ENCODE peak calls at places on chromosomes 4 and X, in five cellular contexts. Y is aorta; S is activated CD8-positive, alpha-beta T cell treated with anti-CD3 and anti-CD28 coated beads, Interleukin-2, amount 10 ng/mL, durations not matched to agents 7 days and 5 days; K is NCI-H2171; Q is MCF 10A. A is an unnamed sample.

GRCh38 chrX:418927-419729 is 32.4 kb upstream of the PPP2R3B start:
- DNase-seq in S (no peak), K (no peak), Y (peak), Q (no peak), A (no peak)

GRCh38 chr4:80454561-80454960 is 119.0 kb downstream of the CFAP299 start:
- DNase-seq in S (no peak), Y (no peak), Q (no peak), K (no peak), A (no peak)

GRCh38 chr4:87498446-87498900 is 30.7 kb downstream of the SPARCL1 start:
- DNase-seq in Y (no peak), S (no peak), Q (no peak), K (no peak), A (no peak)

GRCh38 chr4:8283631-8284121 is 14.1 kb downstream of the HTRA3 start:
- DNase-seq in K (no peak), Y (peak), Q (no peak), S (no peak), A (no peak)

GRCh38 chrX:24117288-24117687 is 32.2 kb upstream of the ZFX start:
- DNase-seq in S (no peak), Y (no peak), Q (peak), K (peak), A (peak)

GRCh38 chr4:2941138-2942036 is 21.8 kb downstream of the NOP14 start:
- DNase-seq in Q (no peak), K (no peak), Y (no peak), S (no peak), A (no peak)

GRCh38 chr4:2938906-2939305 is 24.3 kb downstream of the NOP14 start:
- DNase-seq in S (no peak), Y (no peak), K (no peak), Q (no peak), A (no peak)

GRCh38 chr4:48090621-48091020 is 43.4 kb downstream of the TXK start:
- DNase-seq in Q (no peak), K (no peak), Y (no peak), S (no peak), A (no peak)

GRCh38 chr4:89434364-89434988 is 126.9 kb upstream of the GPRIN3 start:
- DNase-seq in Y (no peak), S (no peak), Q (peak), K (no peak), A (peak)

GRCh38 chr4:183399166-183399565 is 45.3 kb upstream of the CDKN2AIP start:
- DNase-seq in Q (no peak), K (no peak), Y (no peak), S (no peak), A (no peak)

GRCh38 chr4:143085224-143085623 is 99.5 kb upstream of the USP38 start:
- DNase-seq in Q (peak), Y (no peak), K (no peak), S (no peak), A (no peak)

GRCh38 chrX:48989483-48989882 is 12.6 kb downstream of the GRIPAP1 start:
- DNase-seq in K (no peak), Q (no peak), Y (no peak), S (no peak), A (no peak)

GRCh38 chr4:112230879-112231778 is 458 bp upstream of the AP1AR start:
- DNase-seq in S (peak), Q (peak), K (peak), Y (peak), A (peak)

GRCh38 chr4:28146191-28146590 is 1285.5 kb downstream of the STIM2 start:
- DNase-seq in K (no peak), S (no peak), Y (no peak), Q (no peak), A (no peak)

GRCh38 chr4:15234585-15235126 is 193.2 kb upstream of the C1QTNF7 start:
- DNase-seq in K (no peak), Y (no peak), S (no peak), Q (peak), A (no peak)

GRCh38 chr4:33369366-33369899 is 2649.3 kb downstream of the PCDH7 start:
- DNase-seq in K (no peak), S (no peak), Y (no peak), Q (peak), A (no peak)

A was measured in DMS 273 treated with DMSO at 0.1 percent for 48 hours.